ENCODE peak calls at places on chromosomes 3 and 15, in four cellular contexts. C is iPS DF 6.9, W is kidney tubule cell, M is iPS DF 19.7. J is an unnamed sample.
A peak's percentile ranks its signal among the peaks of the same experiment; 100 is the strongest.

GRCh38 chr15:57019496-57020160 is 101.2 kb downstream of the TCF12 start:
- DNase-seq in M (no peak), C (no peak), W (peak; percentile 20), J (no peak)

GRCh38 chr3:122577409-122578028 is at the start of gene PARP15:
- DNase-seq in W (no peak), M (no peak), C (no peak), J (no peak)

GRCh38 chr3:111333642-111334041 is 208.4 kb upstream of the CD96 start:
- DNase-seq in C (no peak), M (no peak), W (peak; percentile 20), J (no peak)

GRCh38 chr3:186783731-186784515 is 546 bp downstream of the EIF4A2 start:
- DNase-seq in W (peak; percentile 75), C (no peak), M (no peak), J (no peak)

GRCh38 chr15:85702321-85703230 is 92.1 kb downstream of the KLHL25 start:
- DNase-seq in M (no peak), C (no peak), W (no peak), J (no peak)

GRCh38 chr3:64150527-64151238 is 74.6 kb downstream of the PRICKLE2 start:
- DNase-seq in W (peak; percentile 62), C (no peak), M (no peak), J (no peak)

GRCh38 chr3:32684029-32684799 is 774 bp upstream of the CNOT10 start:
- DNase-seq in M (no peak), W (no peak), C (no peak), J (no peak)

GRCh38 chr15:57505056-57505713 is 86.5 kb upstream of the MYZAP start:
- DNase-seq in M (no peak), W (peak; percentile 67), C (no peak), J (no peak)

GRCh38 chr3:185330238-185330637 is 32.7 kb upstream of the MAP3K13 start:
- DNase-seq in C (no peak), M (no peak), W (no peak), J (no peak)